ENCODE peak calls at places on chromosomes 16 and 17, in five cellular contexts. B, F, N, X and P are unnamed samples.

GRCh38 chr16:70701036-70701435 is 15.2 kb upstream of the MTSS2 start:
- DNase-seq in N (no peak), X (no peak), F (no peak), B (no peak), P (peak)

GRCh38 chr17:65515512-65515911 is 45.9 kb downstream of the AXIN2 start:
- DNase-seq in N (no peak), B (no peak), X (no peak), F (no peak), P (no peak)

GRCh38 chr16:26019885-26020284 is 328.1 kb downstream of the HS3ST4 start:
- DNase-seq in B (peak), X (no peak), F (no peak), N (no peak), P (no peak)

GRCh38 chr17:2263183-2263954 is 40.2 kb downstream of the SMG6 start:
- DNase-seq in B (no peak), F (no peak), N (no peak), X (no peak), P (no peak)

GRCh38 chr16:88792668-88793587 is 7.9 kb upstream of the PIEZO1 start:
- DNase-seq in X (no peak), F (no peak), B (no peak), N (no peak), P (no peak)

GRCh38 chr17:660453-660852 is 54.2 kb downstream of the VPS53 start:
- DNase-seq in B (no peak), N (no peak), X (no peak), F (no peak), P (no peak)

GRCh38 chr17:79027274-79027924 is 3.4 kb downstream of the C1QTNF1 start:
- DNase-seq in F (no peak), B (no peak), X (no peak), N (no peak), P (no peak)

GRCh38 chr16:48194828-48195566 is 39.2 kb upstream of the ABCC12 start:
- DNase-seq in B (peak), F (no peak), X (no peak), N (no peak), P (peak)

GRCh38 chr16:19696312-19696711 is 21.7 kb downstream of the KNOP1 start:
- DNase-seq in N (no peak), X (peak), B (no peak), F (no peak), P (peak)

GRCh38 chr17:17694229-17695081 is 13.2 kb downstream of the RAI1 start:
- DNase-seq in N (peak), B (peak), F (peak), X (peak), P (peak)

GRCh38 chr16:79599256-79599836 is 1.2 kb downstream of the MAF start:
- DNase-seq in N (peak), F (peak), X (peak), B (no peak), P (peak)

GRCh38 chr17:29557085-29557697 is 9.6 kb downstream of the ABHD15 start:
- DNase-seq in X (peak), N (no peak), B (no peak), F (no peak), P (no peak)

GRCh38 chr17:57675988-57676387 is 69.1 kb downstream of the CCDC182 start:
- DNase-seq in F (no peak), B (peak), N (no peak), X (no peak), P (no peak)

GRCh38 chr16:11345040-11345862 is at the start of gene RMI2:
- DNase-seq in B (peak), N (peak), F (peak), X (peak), P (peak)

GRCh38 chr17:59440757-59441458 is 109.5 kb downstream of the YPEL2 start:
- DNase-seq in X (peak), B (peak), F (peak), N (peak), P (peak)

GRCh38 chr17:83179378-83179777 is 100.0 kb downstream of the METRNL start:
- DNase-seq in F (peak), N (no peak), B (no peak), X (no peak), P (no peak)

GRCh38 chr16:85310868-85311585 is 198.8 kb upstream of the CIBAR2 start:
- DNase-seq in F (no peak), X (no peak), B (peak), N (no peak), P (no peak)